ENCODE peak calls at places on chromosomes 6 and 20, in eight cellular contexts. K is stomach; G is body of pancreas; I is WTC11; W is NB4; A is endodermal cell; Y is CD8-positive, alpha-beta T cell; L is mucosa of descending colon. M is an unnamed sample.

GRCh38 chr20:3788685-3789155 is 2.2 kb upstream of the CENPB start:
- DNase-seq in K (no peak), G (no peak), I (no peak), W (no peak), A (no peak), Y (no peak), L (peak; percentile 46), M (no peak)

GRCh38 chr6:29227235-29227634 is 56.5 kb downstream of the OR2J2 start:
- DNase-seq in K (no peak), G (no peak), I (no peak), W (peak; percentile 12), A (no peak), Y (no peak), L (no peak), M (no peak)

GRCh38 chr20:21503345-21503744 is 10.5 kb downstream of the NKX2-2 start:
- DNase-seq in K (no peak), G (no peak), I (no peak), W (peak; percentile 84), A (no peak), Y (no peak), L (no peak), M (no peak)

GRCh38 chr6:44649365-44650025 is 262.0 kb downstream of the CDC5L start:
- DNase-seq in K (no peak), G (no peak), I (no peak), W (no peak), A (no peak), Y (no peak), L (no peak), M (peak; percentile 38)

GRCh38 chr6:73631849-73632248 is 21.9 kb downstream of the SLC17A5 start:
- DNase-seq in K (no peak), G (no peak), I (no peak), W (no peak), A (no peak), Y (no peak), L (no peak), M (no peak)

GRCh38 chr20:64086801-64087200 is 2.6 kb upstream of the LKAAEAR1 start:
- DNase-seq in K (no peak), G (no peak), I (no peak), W (no peak), A (no peak), Y (no peak), L (no peak), M (no peak)

GRCh38 chr6:122322824-122323223 is 76.6 kb upstream of the HSF2 start:
- DNase-seq in K (no peak), G (peak; percentile 3), I (no peak), W (peak; percentile 27), A (no peak), Y (no peak), L (no peak), M (peak; percentile 2)

GRCh38 chr6:51268666-51269065 is 450.0 kb downstream of the TFAP2B start:
- DNase-seq in K (no peak), G (no peak), I (no peak), W (no peak), A (no peak), Y (no peak), L (no peak), M (no peak)

GRCh38 chr20:61439251-61439650 is 187.2 kb downstream of the CDH4 start:
- DNase-seq in K (no peak), G (no peak), I (no peak), W (no peak), A (no peak), Y (no peak), L (no peak), M (no peak)

GRCh38 chr20:49853640-49854039 is 41.0 kb downstream of the SLC9A8 start:
- DNase-seq in K (no peak), G (peak; percentile 41), I (peak; percentile 30), W (no peak), A (peak; percentile 75), Y (no peak), L (no peak), M (no peak)

GRCh38 chr6:116278853-116279231 is 888 bp downstream of the TSPYL1 start:
- DNase-seq in K (no peak), G (peak; percentile 73), I (no peak), W (no peak), A (no peak), Y (no peak), L (no peak), M (no peak)

GRCh38 chr6:63565058-63565726 is 7.1 kb upstream of the LOC128125822 start:
- DNase-seq in K (no peak), G (peak; percentile 41), I (no peak), W (no peak), A (no peak), Y (no peak), L (no peak), M (no peak)

GRCh38 chr6:44223471-44224153 is at the start of gene SLC29A1:
- DNase-seq in K (peak; percentile 76), G (peak; percentile 86), I (peak; percentile 87), W (peak; percentile 93), A (peak; percentile 92), Y (peak; percentile 75), L (peak; percentile 87), M (no peak)

GRCh38 chr6:105332576-105332975 is 70.3 kb downstream of the PREP start:
- DNase-seq in K (no peak), G (no peak), I (no peak), W (no peak), A (no peak), Y (no peak), L (no peak), M (no peak)

GRCh38 chr6:144647406-144647964 is 362.4 kb downstream of the UTRN start:
- DNase-seq in K (no peak), G (peak; percentile 60), I (no peak), W (no peak), A (no peak), Y (no peak), L (no peak), M (no peak)

GRCh38 chr6:87152528-87152950 is 2.8 kb upstream of the ZNF292 start:
- DNase-seq in K (no peak), G (no peak), I (no peak), W (peak; percentile 21), A (no peak), Y (no peak), L (no peak), M (no peak)

DNA sequence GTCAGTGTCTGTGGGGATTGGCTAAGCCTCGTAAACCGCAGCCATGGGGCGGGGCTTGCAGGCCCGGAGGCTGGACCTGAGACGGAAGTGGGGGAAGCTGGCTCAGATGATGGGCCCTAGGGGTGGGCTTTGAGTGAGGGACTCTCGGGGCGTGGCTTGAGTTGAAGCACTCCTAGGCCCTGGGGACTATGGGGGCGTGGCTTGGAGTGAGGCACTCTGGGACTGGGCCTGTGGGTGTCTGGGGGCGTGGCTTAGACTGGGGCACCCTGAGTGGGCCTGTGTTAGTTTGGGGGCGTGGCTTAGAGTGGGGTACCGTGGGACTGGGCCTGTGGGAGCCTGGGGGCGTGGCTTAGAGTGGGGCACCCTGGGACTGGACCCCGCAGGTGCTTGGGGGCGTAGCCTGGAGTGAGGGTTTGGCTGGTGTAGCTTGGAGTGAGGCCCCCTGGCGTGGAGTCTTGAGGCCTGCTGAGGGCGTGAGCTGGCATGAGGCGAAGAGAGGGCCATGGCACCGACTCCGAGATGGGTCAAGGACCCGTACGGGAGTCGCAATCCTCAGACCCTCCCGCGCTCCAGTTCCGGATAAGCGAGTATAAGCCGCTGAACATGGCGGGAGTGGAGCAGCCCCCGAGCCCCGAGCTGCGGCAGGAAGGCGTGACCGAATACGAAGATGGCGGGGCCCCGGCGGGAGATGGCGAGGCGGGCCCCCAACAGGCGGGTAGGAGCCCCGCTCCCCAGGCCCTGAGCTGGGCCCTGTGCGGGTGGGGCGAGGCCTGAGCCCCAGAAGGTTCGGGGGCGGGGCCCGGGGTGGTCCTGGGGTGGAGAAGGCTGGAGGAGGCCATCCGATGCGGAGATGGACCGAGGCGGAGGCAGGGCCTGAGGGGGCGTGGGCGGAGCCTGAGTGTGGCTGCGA is 6.8 kb downstream of the L3MBTL1 start:
- DNase-seq in K (peak; percentile 98), G (peak; percentile 99), I (peak; percentile 97), W (peak; percentile 97), A (peak; percentile 99), Y (peak; percentile 84), L (peak; percentile 95), M (peak; percentile 98)
- TF ChIP-seq CTCF in K (no peak), G (no peak), I (no peak), W (peak; percentile 18), A (peak; percentile 47), Y (no peak), L (no peak), M (peak; percentile 31)

DNA sequence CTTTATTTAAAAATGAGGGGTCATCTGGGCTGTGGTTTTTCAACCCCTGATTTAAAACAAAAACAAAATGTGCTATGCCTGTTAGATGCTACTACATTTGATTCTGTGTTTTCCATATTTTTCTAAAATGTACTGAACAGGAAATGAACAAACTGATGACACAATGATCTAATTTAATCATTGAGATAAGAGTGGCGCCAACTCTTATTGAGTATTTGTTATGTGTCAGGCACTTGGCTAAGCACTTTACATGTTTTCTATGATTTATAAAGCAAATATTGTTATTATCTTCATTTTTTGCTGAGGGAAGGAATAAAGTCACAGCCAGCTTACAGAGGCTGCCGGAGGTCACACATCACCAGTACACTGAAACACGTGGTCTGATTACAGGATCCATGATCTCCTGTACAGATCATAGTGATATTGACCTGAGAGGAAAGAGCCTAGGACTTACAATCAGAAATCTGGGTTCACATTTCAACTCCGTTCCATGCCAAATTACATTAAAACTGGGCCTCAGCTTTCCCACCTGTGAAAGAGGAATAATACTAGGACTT is 166.7 kb downstream of the ESR1 start:
- DNase-seq in K (no peak), G (no peak), I (no peak), W (no peak), A (no peak), Y (no peak), L (no peak), M (no peak)
- TF ChIP-seq CTCF in K (no peak), G (no peak), I (no peak), W (no peak), A (no peak), Y (no peak), L (no peak), M (no peak)

GRCh38 chr6:88174906-88175305 is 8.8 kb upstream of the CNR1 start:
- DNase-seq in K (no peak), G (no peak), I (no peak), W (no peak), A (no peak), Y (no peak), L (no peak), M (no peak)
- TF ChIP-seq CTCF in K (no peak), G (no peak), I (no peak), W (no peak), A (no peak), Y (no peak), L (no peak), M (no peak)

GRCh38 chr6:82415820-82416219 is 52.2 kb downstream of the TPBG start:
- DNase-seq in K (no peak), G (no peak), I (no peak), W (no peak), A (no peak), Y (no peak), L (no peak), M (no peak)

GRCh38 chr6:82419088-82419720 is 55.6 kb downstream of the TPBG start:
- DNase-seq in K (no peak), G (no peak), I (no peak), W (no peak), A (no peak), Y (no peak), L (no peak), M (no peak)

GRCh38 chr6:82419859-82420258 is 56.2 kb downstream of the TPBG start:
- DNase-seq in K (no peak), G (no peak), I (no peak), W (no peak), A (no peak), Y (no peak), L (no peak), M (no peak)

GRCh38 chr6:82413868-82414267 is 50.3 kb downstream of the TPBG start:
- DNase-seq in K (no peak), G (no peak), I (no peak), W (no peak), A (no peak), Y (no peak), L (no peak), M (no peak)

GRCh38 chr6:82416346-82416745 is 52.7 kb downstream of the TPBG start:
- DNase-seq in K (no peak), G (no peak), I (no peak), W (no peak), A (no peak), Y (no peak), L (no peak), M (no peak)
- TF ChIP-seq CTCF in K (no peak), G (no peak), I (no peak), W (no peak), A (no peak), Y (no peak), L (no peak), M (no peak)